ENCODE peak calls at places on chromosomes 6 and 20, in six cellular contexts. One of them, this sample, is unnamed.

GRCh38 chr6:136788069-136788902 is 4.0 kb downstream of the MAP3K5 start:
- DNase-seq in stomach: no peak
- DNase-seq in mesendoderm: no peak
- DNase-seq in bronchial epithelial cell: peak
- DNase-seq in heart right ventricle: no peak
- DNase-seq in activated CD4-positive, alpha-beta T cell treated with anti-CD3 and anti-CD28 coated beads for 48 hours: peak
- DNase-seq in this sample: peak

GRCh38 chr20:40868568-40869223 is 159.9 kb upstream of the TOP1 start:
- DNase-seq in mesendoderm: no peak
- DNase-seq in heart right ventricle: no peak
- DNase-seq in stomach: no peak
- DNase-seq in activated CD4-positive, alpha-beta T cell treated with anti-CD3 and anti-CD28 coated beads for 48 hours: no peak
- DNase-seq in bronchial epithelial cell: no peak
- DNase-seq in this sample: peak

GRCh38 chr6:46876126-46876525 is 45.6 kb downstream of the ADGRF5 start:
- DNase-seq in mesendoderm: peak
- DNase-seq in activated CD4-positive, alpha-beta T cell treated with anti-CD3 and anti-CD28 coated beads for 48 hours: no peak
- DNase-seq in bronchial epithelial cell: peak
- DNase-seq in heart right ventricle: no peak
- DNase-seq in stomach: peak
- DNase-seq in this sample: peak

GRCh38 chr20:8933391-8933807 is 135.5 kb upstream of the PLCB4 start:
- DNase-seq in stomach: no peak
- DNase-seq in activated CD4-positive, alpha-beta T cell treated with anti-CD3 and anti-CD28 coated beads for 48 hours: no peak
- DNase-seq in bronchial epithelial cell: no peak
- DNase-seq in mesendoderm: peak
- DNase-seq in heart right ventricle: no peak
- DNase-seq in this sample: no peak

GRCh38 chr6:108966855-108967755 is 118.9 kb downstream of the ARMC2 start:
- DNase-seq in heart right ventricle: peak
- DNase-seq in mesendoderm: peak
- DNase-seq in bronchial epithelial cell: peak
- DNase-seq in activated CD4-positive, alpha-beta T cell treated with anti-CD3 and anti-CD28 coated beads for 48 hours: peak
- DNase-seq in stomach: peak
- DNase-seq in this sample: peak

GRCh38 chr6:20873425-20874190 is 339.4 kb downstream of the CDKAL1 start:
- DNase-seq in stomach: no peak
- DNase-seq in bronchial epithelial cell: no peak
- DNase-seq in heart right ventricle: no peak
- DNase-seq in activated CD4-positive, alpha-beta T cell treated with anti-CD3 and anti-CD28 coated beads for 48 hours: no peak
- DNase-seq in mesendoderm: peak
- DNase-seq in this sample: no peak

GRCh38 chr6:21886601-21887091 is 293.1 kb downstream of the SOX4 start:
- DNase-seq in heart right ventricle: no peak
- DNase-seq in mesendoderm: no peak
- DNase-seq in bronchial epithelial cell: peak
- DNase-seq in stomach: no peak
- DNase-seq in activated CD4-positive, alpha-beta T cell treated with anti-CD3 and anti-CD28 coated beads for 48 hours: no peak
- DNase-seq in this sample: peak

GRCh38 chr6:90078513-90079289 is 184.4 kb downstream of the GJA10 start:
- DNase-seq in stomach: no peak
- DNase-seq in heart right ventricle: no peak
- DNase-seq in bronchial epithelial cell: no peak
- DNase-seq in activated CD4-positive, alpha-beta T cell treated with anti-CD3 and anti-CD28 coated beads for 48 hours: peak
- DNase-seq in mesendoderm: no peak
- DNase-seq in this sample: no peak

GRCh38 chr6:110116258-110116657 is 63.2 kb downstream of the WASF1 start:
- DNase-seq in activated CD4-positive, alpha-beta T cell treated with anti-CD3 and anti-CD28 coated beads for 48 hours: no peak
- DNase-seq in mesendoderm: peak
- DNase-seq in bronchial epithelial cell: peak
- DNase-seq in stomach: no peak
- DNase-seq in heart right ventricle: no peak
- DNase-seq in this sample: no peak

GRCh38 chr6:139540276-139540675 is 165.8 kb upstream of the CITED2 start:
- DNase-seq in stomach: peak
- DNase-seq in mesendoderm: peak
- DNase-seq in bronchial epithelial cell: peak
- DNase-seq in activated CD4-positive, alpha-beta T cell treated with anti-CD3 and anti-CD28 coated beads for 48 hours: peak
- DNase-seq in heart right ventricle: no peak
- DNase-seq in this sample: peak

GRCh38 chr6:34316442-34317171 is 67.8 kb upstream of the SMIM29 start:
- DNase-seq in stomach: no peak
- DNase-seq in mesendoderm: no peak
- DNase-seq in bronchial epithelial cell: no peak
- DNase-seq in heart right ventricle: no peak
- DNase-seq in activated CD4-positive, alpha-beta T cell treated with anti-CD3 and anti-CD28 coated beads for 48 hours: no peak
- DNase-seq in this sample: no peak

GRCh38 chr6:56370591-56371198 is 123.3 kb upstream of the COL21A1 start:
- DNase-seq in activated CD4-positive, alpha-beta T cell treated with anti-CD3 and anti-CD28 coated beads for 48 hours: no peak
- DNase-seq in mesendoderm: no peak
- DNase-seq in stomach: no peak
- DNase-seq in heart right ventricle: no peak
- DNase-seq in bronchial epithelial cell: peak
- DNase-seq in this sample: peak

GRCh38 chr20:34530342-34530741 is 14.1 kb downstream of the DYNLRB1 start:
- DNase-seq in activated CD4-positive, alpha-beta T cell treated with anti-CD3 and anti-CD28 coated beads for 48 hours: no peak
- DNase-seq in heart right ventricle: no peak
- DNase-seq in bronchial epithelial cell: no peak
- DNase-seq in stomach: no peak
- DNase-seq in mesendoderm: no peak
- DNase-seq in this sample: no peak

GRCh38 chr6:30219244-30219643 is 6.0 kb upstream of the TRIM26 start:
- DNase-seq in stomach: peak
- DNase-seq in mesendoderm: peak
- DNase-seq in bronchial epithelial cell: peak
- DNase-seq in activated CD4-positive, alpha-beta T cell treated with anti-CD3 and anti-CD28 coated beads for 48 hours: peak
- DNase-seq in heart right ventricle: no peak
- DNase-seq in this sample: peak

GRCh38 chr6:110542311-110543024 is 66.1 kb upstream of the SLC22A16 start:
- DNase-seq in mesendoderm: peak
- DNase-seq in heart right ventricle: peak
- DNase-seq in bronchial epithelial cell: no peak
- DNase-seq in stomach: no peak
- DNase-seq in activated CD4-positive, alpha-beta T cell treated with anti-CD3 and anti-CD28 coated beads for 48 hours: no peak
- DNase-seq in this sample: peak

GRCh38 chr6:3403244-3404154 is 53.4 kb downstream of the SLC22A23 start:
- DNase-seq in heart right ventricle: no peak
- DNase-seq in activated CD4-positive, alpha-beta T cell treated with anti-CD3 and anti-CD28 coated beads for 48 hours: no peak
- DNase-seq in stomach: peak
- DNase-seq in mesendoderm: peak
- DNase-seq in bronchial epithelial cell: peak
- DNase-seq in this sample: no peak

GRCh38 chr6:111566222-111566717 is 39.4 kb downstream of the TRAF3IP2 start:
- DNase-seq in bronchial epithelial cell: no peak
- DNase-seq in mesendoderm: no peak
- DNase-seq in activated CD4-positive, alpha-beta T cell treated with anti-CD3 and anti-CD28 coated beads for 48 hours: no peak
- DNase-seq in stomach: no peak
- DNase-seq in heart right ventricle: no peak
- DNase-seq in this sample: no peak

GRCh38 chr6:90859056-90859455 is 272.2 kb upstream of the MAP3K7 start:
- DNase-seq in heart right ventricle: no peak
- DNase-seq in activated CD4-positive, alpha-beta T cell treated with anti-CD3 and anti-CD28 coated beads for 48 hours: no peak
- DNase-seq in bronchial epithelial cell: no peak
- DNase-seq in stomach: no peak
- DNase-seq in mesendoderm: peak
- DNase-seq in this sample: no peak

GRCh38 chr20:10179574-10180298 is 38.9 kb upstream of the SNAP25 start:
- DNase-seq in stomach: no peak
- DNase-seq in mesendoderm: peak
- DNase-seq in heart right ventricle: no peak
- DNase-seq in activated CD4-positive, alpha-beta T cell treated with anti-CD3 and anti-CD28 coated beads for 48 hours: no peak
- DNase-seq in bronchial epithelial cell: no peak
- DNase-seq in this sample: peak

GRCh38 chr6:45533394-45533793 is 155.7 kb upstream of the SUPT3H start:
- DNase-seq in bronchial epithelial cell: peak
- DNase-seq in stomach: no peak
- DNase-seq in heart right ventricle: no peak
- DNase-seq in activated CD4-positive, alpha-beta T cell treated with anti-CD3 and anti-CD28 coated beads for 48 hours: no peak
- DNase-seq in mesendoderm: no peak
- DNase-seq in this sample: no peak

GRCh38 chr6:166097914-166098522 is 69.6 kb downstream of the TBXT start:
- DNase-seq in stomach: peak
- DNase-seq in activated CD4-positive, alpha-beta T cell treated with anti-CD3 and anti-CD28 coated beads for 48 hours: peak
- DNase-seq in bronchial epithelial cell: peak
- DNase-seq in heart right ventricle: peak
- DNase-seq in mesendoderm: peak
- DNase-seq in this sample: peak

GRCh38 chr6:37698264-37699137 is 818 bp upstream of the MDGA1 start:
- DNase-seq in stomach: peak
- DNase-seq in mesendoderm: peak
- DNase-seq in bronchial epithelial cell: peak
- DNase-seq in activated CD4-positive, alpha-beta T cell treated with anti-CD3 and anti-CD28 coated beads for 48 hours: peak
- DNase-seq in heart right ventricle: peak
- DNase-seq in this sample: peak

GRCh38 chr20:46559685-46560440 is 9.4 kb upstream of the OCSTAMP start:
- DNase-seq in mesendoderm: peak
- DNase-seq in activated CD4-positive, alpha-beta T cell treated with anti-CD3 and anti-CD28 coated beads for 48 hours: no peak
- DNase-seq in stomach: no peak
- DNase-seq in bronchial epithelial cell: no peak
- DNase-seq in heart right ventricle: no peak
- DNase-seq in this sample: no peak

GRCh38 chr6:5215181-5215580 is 45.6 kb downstream of the LYRM4 start:
- DNase-seq in mesendoderm: no peak
- DNase-seq in heart right ventricle: no peak
- DNase-seq in stomach: no peak
- DNase-seq in activated CD4-positive, alpha-beta T cell treated with anti-CD3 and anti-CD28 coated beads for 48 hours: no peak
- DNase-seq in bronchial epithelial cell: no peak
- DNase-seq in this sample: peak

GRCh38 chr6:136526196-136526930 is 23.9 kb downstream of the MAP7 start:
- DNase-seq in mesendoderm: peak
- DNase-seq in activated CD4-positive, alpha-beta T cell treated with anti-CD3 and anti-CD28 coated beads for 48 hours: peak
- DNase-seq in heart right ventricle: peak
- DNase-seq in stomach: peak
- DNase-seq in bronchial epithelial cell: peak
- DNase-seq in this sample: peak

GRCh38 chr6:168713839-168714238 is 272.9 kb downstream of the SMOC2 start:
- DNase-seq in heart right ventricle: no peak
- DNase-seq in bronchial epithelial cell: no peak
- DNase-seq in mesendoderm: peak
- DNase-seq in activated CD4-positive, alpha-beta T cell treated with anti-CD3 and anti-CD28 coated beads for 48 hours: peak
- DNase-seq in stomach: peak
- DNase-seq in this sample: no peak

GRCh38 chr20:39066464-39066863 is 104.3 kb downstream of the DHX35 start:
- DNase-seq in mesendoderm: peak
- DNase-seq in heart right ventricle: no peak
- DNase-seq in stomach: no peak
- DNase-seq in activated CD4-positive, alpha-beta T cell treated with anti-CD3 and anti-CD28 coated beads for 48 hours: no peak
- DNase-seq in bronchial epithelial cell: no peak
- DNase-seq in this sample: no peak

GRCh38 chr20:22807646-22808045 is 223.3 kb upstream of the FOXA2 start:
- DNase-seq in stomach: peak
- DNase-seq in mesendoderm: no peak
- DNase-seq in activated CD4-positive, alpha-beta T cell treated with anti-CD3 and anti-CD28 coated beads for 48 hours: no peak
- DNase-seq in bronchial epithelial cell: peak
- DNase-seq in heart right ventricle: no peak
- DNase-seq in this sample: no peak

GRCh38 chr6:127866766-127867165 is 34.1 kb downstream of the THEMIS start:
- DNase-seq in heart right ventricle: no peak
- DNase-seq in mesendoderm: no peak
- DNase-seq in stomach: no peak
- DNase-seq in bronchial epithelial cell: no peak
- DNase-seq in activated CD4-positive, alpha-beta T cell treated with anti-CD3 and anti-CD28 coated beads for 48 hours: no peak
- DNase-seq in this sample: no peak

GRCh38 chr6:28953039-28953872 is 29.5 kb upstream of the TRIM27 start:
- DNase-seq in stomach: no peak
- DNase-seq in mesendoderm: peak
- DNase-seq in bronchial epithelial cell: peak
- DNase-seq in activated CD4-positive, alpha-beta T cell treated with anti-CD3 and anti-CD28 coated beads for 48 hours: peak
- DNase-seq in heart right ventricle: no peak
- DNase-seq in this sample: peak

GRCh38 chr6:158376650-158377081 is 64.4 kb downstream of the TULP4 start:
- DNase-seq in heart right ventricle: no peak
- DNase-seq in mesendoderm: no peak
- DNase-seq in bronchial epithelial cell: peak
- DNase-seq in activated CD4-positive, alpha-beta T cell treated with anti-CD3 and anti-CD28 coated beads for 48 hours: no peak
- DNase-seq in stomach: no peak
- DNase-seq in this sample: peak

GRCh38 chr20:63873477-63873971 is 8.5 kb downstream of the TPD52L2 start:
- DNase-seq in stomach: no peak
- DNase-seq in heart right ventricle: no peak
- DNase-seq in activated CD4-positive, alpha-beta T cell treated with anti-CD3 and anti-CD28 coated beads for 48 hours: peak
- DNase-seq in bronchial epithelial cell: peak
- DNase-seq in mesendoderm: no peak
- DNase-seq in this sample: peak

GRCh38 chr6:26544473-26544872 is 6.3 kb downstream of the HMGN4 start:
- DNase-seq in stomach: no peak
- DNase-seq in activated CD4-positive, alpha-beta T cell treated with anti-CD3 and anti-CD28 coated beads for 48 hours: no peak
- DNase-seq in heart right ventricle: no peak
- DNase-seq in mesendoderm: no peak
- DNase-seq in bronchial epithelial cell: no peak
- DNase-seq in this sample: no peak

GRCh38 chr20:438581-439469 is 23.5 kb downstream of the TBC1D20 start:
- DNase-seq in heart right ventricle: peak
- DNase-seq in mesendoderm: no peak
- DNase-seq in activated CD4-positive, alpha-beta T cell treated with anti-CD3 and anti-CD28 coated beads for 48 hours: peak
- DNase-seq in bronchial epithelial cell: no peak
- DNase-seq in stomach: peak
- DNase-seq in this sample: no peak

GRCh38 chr6:122798099-122798641 is 9.1 kb downstream of the SMPDL3A start:
- DNase-seq in stomach: peak
- DNase-seq in bronchial epithelial cell: peak
- DNase-seq in mesendoderm: no peak
- DNase-seq in activated CD4-positive, alpha-beta T cell treated with anti-CD3 and anti-CD28 coated beads for 48 hours: peak
- DNase-seq in heart right ventricle: no peak
- DNase-seq in this sample: peak

GRCh38 chr20:21517566-21518277 is 3.9 kb upstream of the NKX2-2 start:
- DNase-seq in bronchial epithelial cell: no peak
- DNase-seq in stomach: no peak
- DNase-seq in activated CD4-positive, alpha-beta T cell treated with anti-CD3 and anti-CD28 coated beads for 48 hours: peak
- DNase-seq in heart right ventricle: no peak
- DNase-seq in mesendoderm: peak
- DNase-seq in this sample: no peak

GRCh38 chr6:77457720-77458349 is 5.5 kb downstream of the HTR1B start:
- DNase-seq in stomach: peak
- DNase-seq in bronchial epithelial cell: peak
- DNase-seq in mesendoderm: peak
- DNase-seq in heart right ventricle: peak
- DNase-seq in activated CD4-positive, alpha-beta T cell treated with anti-CD3 and anti-CD28 coated beads for 48 hours: peak
- DNase-seq in this sample: peak

GRCh38 chr6:56734334-56734733 is 91.6 kb upstream of the DST start:
- DNase-seq in activated CD4-positive, alpha-beta T cell treated with anti-CD3 and anti-CD28 coated beads for 48 hours: no peak
- DNase-seq in stomach: no peak
- DNase-seq in heart right ventricle: no peak
- DNase-seq in bronchial epithelial cell: no peak
- DNase-seq in mesendoderm: no peak
- DNase-seq in this sample: no peak

GRCh38 chr6:73790572-73790971 is 94.6 kb downstream of the CD109 start:
- DNase-seq in heart right ventricle: no peak
- DNase-seq in activated CD4-positive, alpha-beta T cell treated with anti-CD3 and anti-CD28 coated beads for 48 hours: no peak
- DNase-seq in mesendoderm: no peak
- DNase-seq in bronchial epithelial cell: no peak
- DNase-seq in stomach: no peak
- DNase-seq in this sample: no peak

GRCh38 chr20:23683281-23683680 is 5.6 kb downstream of the CST4 start:
- DNase-seq in activated CD4-positive, alpha-beta T cell treated with anti-CD3 and anti-CD28 coated beads for 48 hours: no peak
- DNase-seq in stomach: no peak
- DNase-seq in bronchial epithelial cell: no peak
- DNase-seq in heart right ventricle: no peak
- DNase-seq in mesendoderm: no peak
- DNase-seq in this sample: no peak

This sample was measured in EL.